ENCODE peak calls at places on chromosomes 12 and 14, in six cellular contexts. One of them, this sample, is unnamed.
A peak's percentile ranks its signal among the peaks of the same experiment; 100 is the strongest.

GRCh38 chr14:64983439-64984310 is 3.0 kb upstream of the FNTB start:
- DNase-seq in pancreas: no peak
- DNase-seq in midbrain: peak; percentile 43
- DNase-seq in AG04449: peak; percentile 24
- DNase-seq in astrocyte of the hippocampus: peak; percentile 67
- DNase-seq in heart left ventricle: no peak
- DNase-seq in this sample: no peak

GRCh38 chr14:93943930-93944329 is 16.8 kb downstream of the FAM181A start:
- DNase-seq in astrocyte of the hippocampus: no peak
- DNase-seq in pancreas: no peak
- DNase-seq in heart left ventricle: no peak
- DNase-seq in midbrain: no peak
- DNase-seq in AG04449: no peak
- DNase-seq in this sample: no peak

GRCh38 chr12:39103552-39104165 is 198.3 kb upstream of the CPNE8 start:
- DNase-seq in astrocyte of the hippocampus: peak; percentile 81
- DNase-seq in pancreas: no peak
- DNase-seq in AG04449: no peak
- DNase-seq in midbrain: peak; percentile 61
- DNase-seq in heart left ventricle: peak; percentile 19
- DNase-seq in this sample: no peak

GRCh38 chr12:28750946-28751714 is 397.9 kb upstream of the FAR2 start:
- DNase-seq in astrocyte of the hippocampus: no peak
- DNase-seq in AG04449: no peak
- DNase-seq in heart left ventricle: no peak
- DNase-seq in midbrain: no peak
- DNase-seq in pancreas: no peak
- DNase-seq in this sample: no peak

GRCh38 chr12:13913371-13913770 is 68.0 kb downstream of the GRIN2B start:
- DNase-seq in midbrain: no peak
- DNase-seq in heart left ventricle: no peak
- DNase-seq in astrocyte of the hippocampus: no peak
- DNase-seq in pancreas: no peak
- DNase-seq in AG04449: no peak
- DNase-seq in this sample: no peak

GRCh38 chr14:100383727-100384158 is 60.6 kb downstream of the SLC25A47 start:
- DNase-seq in pancreas: peak; percentile 82
- DNase-seq in AG04449: no peak
- DNase-seq in astrocyte of the hippocampus: peak; percentile 84
- DNase-seq in midbrain: peak; percentile 57
- DNase-seq in heart left ventricle: peak; percentile 34
- DNase-seq in this sample: no peak

GRCh38 chr12:53078425-53079225 is 565 bp downstream of the SPRYD3 start:
- DNase-seq in pancreas: no peak
- DNase-seq in astrocyte of the hippocampus: no peak
- DNase-seq in AG04449: no peak
- DNase-seq in midbrain: no peak
- DNase-seq in heart left ventricle: no peak
- DNase-seq in this sample: no peak

GRCh38 chr12:2234951-2235350 is 182.2 kb downstream of the CACNA1C start:
- DNase-seq in heart left ventricle: no peak
- DNase-seq in pancreas: no peak
- DNase-seq in midbrain: no peak
- DNase-seq in astrocyte of the hippocampus: no peak
- DNase-seq in AG04449: no peak
- DNase-seq in this sample: no peak

GRCh38 chr14:22598896-22599244 is 770 bp downstream of the ABHD4 start:
- DNase-seq in astrocyte of the hippocampus: peak; percentile 65
- DNase-seq in heart left ventricle: no peak
- DNase-seq in AG04449: no peak
- DNase-seq in midbrain: peak; percentile 27
- DNase-seq in pancreas: no peak
- DNase-seq in this sample: no peak

GRCh38 chr14:51008416-51008815 is 64.1 kb upstream of the PYGL start:
- DNase-seq in astrocyte of the hippocampus: no peak
- DNase-seq in pancreas: no peak
- DNase-seq in heart left ventricle: no peak
- DNase-seq in midbrain: no peak
- DNase-seq in AG04449: no peak
- DNase-seq in this sample: no peak

GRCh38 chr12:112133418-112133817 is 8.1 kb downstream of the TRAFD1 start:
- DNase-seq in heart left ventricle: no peak
- DNase-seq in midbrain: no peak
- DNase-seq in astrocyte of the hippocampus: no peak
- DNase-seq in pancreas: no peak
- DNase-seq in AG04449: no peak
- DNase-seq in this sample: no peak

This sample was measured in type B pancreatic cell.